ENCODE peak calls at places on chromosomes 5 and 9, in eight cellular contexts. W is AG04450, G is PC-3, N is HepG2, D is fibroblast of pulmonary artery, V is AG10803, X is astrocyte of the cerebellum, O is GM06990. B is an unnamed sample.

GRCh38 chr5:43039468-43040286 is 442 bp downstream of the ANXA2R start:
- DNase-seq in G (peak), N (peak), W (no peak), O (peak), D (peak), V (peak), X (peak), B (no peak)

GRCh38 chr9:29830815-29831214 is 2257.5 kb upstream of the C9orf72 start:
- DNase-seq in V (no peak), W (no peak), D (peak), G (peak), N (peak), O (no peak), X (peak), B (peak)

GRCh38 chr9:98808411-98808815 is 943 bp downstream of the GALNT12 start:
- DNase-seq in N (no peak), X (no peak), W (no peak), V (no peak), G (peak), O (no peak), D (no peak), B (no peak)

GRCh38 chr9:128920381-128921058 is at the start of gene PHYHD1:
- DNase-seq in X (no peak), G (peak), O (no peak), D (peak), N (no peak), V (peak), W (no peak), B (no peak)

GRCh38 chr5:23977996-23978395 is 470.6 kb downstream of the PRDM9 start:
- DNase-seq in V (no peak), D (no peak), W (no peak), X (no peak), N (peak), O (no peak), G (peak), B (no peak)

GRCh38 chr5:124736111-124736813 is 10.2 kb downstream of the ZNF608 start:
- DNase-seq in W (peak), X (peak), G (no peak), N (no peak), D (no peak), O (no peak), V (peak), B (no peak)

GRCh38 chr5:77144837-77145139 is 57.7 kb upstream of the ZBED3 start:
- DNase-seq in X (no peak), G (no peak), W (no peak), N (no peak), D (no peak), V (no peak), O (no peak), B (no peak)

GRCh38 chr9:99433555-99433954 is 211.5 kb downstream of the SEC61B start:
- DNase-seq in V (peak), X (no peak), W (no peak), G (peak), O (peak), D (peak), N (peak), B (no peak)

GRCh38 chr5:27048507-27048906 is 10.1 kb upstream of the CDH9 start:
- DNase-seq in G (no peak), N (peak), D (no peak), O (no peak), V (no peak), X (no peak), W (no peak), B (no peak)

GRCh38 chr9:6873862-6874261 is 116.1 kb downstream of the KDM4C start:
- DNase-seq in O (no peak), W (peak), G (no peak), X (no peak), V (peak), N (no peak), D (peak), B (no peak)

GRCh38 chr9:107739601-107740082 is 250.1 kb upstream of the KLF4 start:
- DNase-seq in V (peak), W (no peak), X (no peak), G (peak), O (no peak), N (no peak), D (peak), B (peak)

GRCh38 chr9:129312251-129312650 is 134.2 kb upstream of the IER5L start:
- DNase-seq in W (no peak), X (no peak), G (no peak), V (no peak), N (no peak), D (no peak), O (no peak), B (no peak)

GRCh38 chr5:102718819-102719218 is 36.3 kb upstream of the PAM start:
- DNase-seq in X (peak), G (peak), N (no peak), O (no peak), W (no peak), V (peak), D (peak), B (no peak)

GRCh38 chr5:75049581-75050274 is 2.6 kb downstream of the GCNT4 start:
- DNase-seq in G (peak), O (no peak), X (no peak), N (peak), D (peak), V (peak), W (no peak), B (peak)

GRCh38 chr5:119396265-119396664 is 40.4 kb downstream of the TNFAIP8 start:
- DNase-seq in W (no peak), O (no peak), G (no peak), N (no peak), V (no peak), X (no peak), D (no peak), B (no peak)

GRCh38 chr9:21455320-21455719 is 15.1 kb downstream of the IFNA1 start:
- DNase-seq in D (peak), G (peak), N (peak), V (peak), W (no peak), O (no peak), X (no peak), B (peak)

GRCh38 chr5:167639761-167640160 is 651.7 kb upstream of the WWC1 start:
- DNase-seq in X (no peak), O (no peak), D (peak), N (no peak), W (no peak), G (peak), V (peak), B (no peak)

GRCh38 chr5:103327893-103328292 is 69.3 kb downstream of the MACIR start:
- DNase-seq in W (no peak), N (no peak), V (no peak), X (no peak), O (no peak), D (no peak), G (no peak), B (peak)

GRCh38 chr5:113123563-113123962 is 147.0 kb downstream of the DCP2 start:
- DNase-seq in O (no peak), X (no peak), D (no peak), G (peak), W (no peak), N (peak), V (no peak), B (no peak)

GRCh38 chr5:39668980-39669379 is 244.2 kb upstream of the DAB2 start:
- DNase-seq in V (no peak), X (no peak), G (no peak), O (no peak), W (no peak), N (no peak), D (no peak), B (no peak)

GRCh38 chr5:4042311-4042710 is 446.7 kb downstream of the IRX1 start:
- DNase-seq in N (no peak), G (no peak), O (no peak), D (peak), X (no peak), W (no peak), V (no peak), B (peak)

GRCh38 chr9:14027114-14027812 is 286.7 kb downstream of the NFIB start:
- DNase-seq in V (no peak), W (no peak), G (peak), D (peak), O (no peak), N (no peak), X (no peak), B (peak)

GRCh38 chr5:178589180-178590140 is 733 bp downstream of the COL23A1 start:
- DNase-seq in V (peak), W (no peak), X (no peak), O (peak), N (no peak), G (no peak), D (peak), B (no peak)

GRCh38 chr9:94160594-94161501 is 76.6 kb downstream of the PTPDC1 start:
- DNase-seq in V (no peak), X (no peak), D (no peak), W (no peak), G (no peak), N (peak), O (no peak), B (no peak)

GRCh38 chr5:157543825-157544622 is 31.6 kb downstream of the ADAM19 start:
- DNase-seq in G (no peak), N (no peak), O (no peak), W (peak), D (peak), V (peak), X (no peak), B (peak)

GRCh38 chr5:151020304-151021031 is at the start of gene GPX3:
- DNase-seq in V (peak), O (peak), D (peak), X (no peak), G (no peak), W (no peak), N (peak), B (no peak)

GRCh38 chr9:37333288-37333687 is 89.2 kb upstream of the GRHPR start:
- DNase-seq in W (no peak), V (no peak), D (no peak), X (no peak), O (no peak), G (no peak), N (no peak), B (no peak)

GRCh38 chr5:131394128-131394527 is 130.3 kb downstream of the CDC42SE2 start:
- DNase-seq in D (peak), W (no peak), O (peak), X (no peak), N (no peak), V (no peak), G (no peak), B (peak)

DNA sequence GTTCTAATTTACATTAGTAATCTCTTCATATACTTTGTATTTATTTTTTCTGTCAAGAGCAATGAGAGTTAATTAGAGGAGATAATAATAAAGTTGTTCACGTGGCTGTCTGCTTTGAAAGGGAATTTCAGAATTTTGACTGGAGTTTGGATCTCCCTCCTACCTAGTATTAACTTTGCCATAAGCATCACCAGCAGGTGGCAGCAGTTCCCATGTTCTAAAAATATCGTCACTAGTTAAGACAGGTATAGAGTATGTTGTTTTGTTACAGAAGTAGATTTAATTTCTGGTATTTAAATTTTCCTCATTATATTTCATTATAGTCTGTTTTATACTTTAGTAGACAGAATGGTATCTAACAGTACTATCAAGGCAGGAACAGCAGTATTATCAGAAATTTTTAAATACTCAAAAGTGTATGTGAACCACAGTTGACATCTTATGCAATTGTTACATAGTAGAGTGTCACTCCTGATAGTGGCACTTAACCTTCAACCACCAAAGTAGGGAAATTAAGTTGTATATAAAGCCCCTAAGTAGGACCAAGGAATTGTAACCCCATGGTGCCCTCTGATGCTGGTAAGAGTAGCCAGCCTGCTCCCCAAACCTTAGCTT is 20.4 kb downstream of the GNPDA1 start:
- DNase-seq in X (peak), W (no peak), D (peak), V (peak), O (no peak), N (peak), G (peak), B (peak)
- TF ChIP-seq CTCF in X (peak), W (peak), D (peak), V (peak), O (peak), N (peak), G (peak), B (peak)

GRCh38 chr5:88142801-88143692 is 125.6 kb downstream of the TMEM161B start:
- DNase-seq in W (no peak), O (no peak), D (peak), G (no peak), N (no peak), X (no peak), V (peak), B (no peak)

GRCh38 chr5:88144219-88145040 is 124.2 kb downstream of the TMEM161B start:
- DNase-seq in V (no peak), N (no peak), D (no peak), X (no peak), G (no peak), O (no peak), W (no peak), B (no peak)

GRCh38 chr5:88143693-88144218 is 124.9 kb downstream of the TMEM161B start:
- DNase-seq in V (no peak), G (no peak), N (no peak), W (no peak), X (no peak), O (no peak), D (no peak), B (no peak)

GRCh38 chr5:88145205-88145602 is 123.4 kb downstream of the TMEM161B start:
- DNase-seq in N (no peak), D (no peak), V (no peak), O (no peak), G (no peak), X (no peak), W (no peak), B (no peak)

DNA sequence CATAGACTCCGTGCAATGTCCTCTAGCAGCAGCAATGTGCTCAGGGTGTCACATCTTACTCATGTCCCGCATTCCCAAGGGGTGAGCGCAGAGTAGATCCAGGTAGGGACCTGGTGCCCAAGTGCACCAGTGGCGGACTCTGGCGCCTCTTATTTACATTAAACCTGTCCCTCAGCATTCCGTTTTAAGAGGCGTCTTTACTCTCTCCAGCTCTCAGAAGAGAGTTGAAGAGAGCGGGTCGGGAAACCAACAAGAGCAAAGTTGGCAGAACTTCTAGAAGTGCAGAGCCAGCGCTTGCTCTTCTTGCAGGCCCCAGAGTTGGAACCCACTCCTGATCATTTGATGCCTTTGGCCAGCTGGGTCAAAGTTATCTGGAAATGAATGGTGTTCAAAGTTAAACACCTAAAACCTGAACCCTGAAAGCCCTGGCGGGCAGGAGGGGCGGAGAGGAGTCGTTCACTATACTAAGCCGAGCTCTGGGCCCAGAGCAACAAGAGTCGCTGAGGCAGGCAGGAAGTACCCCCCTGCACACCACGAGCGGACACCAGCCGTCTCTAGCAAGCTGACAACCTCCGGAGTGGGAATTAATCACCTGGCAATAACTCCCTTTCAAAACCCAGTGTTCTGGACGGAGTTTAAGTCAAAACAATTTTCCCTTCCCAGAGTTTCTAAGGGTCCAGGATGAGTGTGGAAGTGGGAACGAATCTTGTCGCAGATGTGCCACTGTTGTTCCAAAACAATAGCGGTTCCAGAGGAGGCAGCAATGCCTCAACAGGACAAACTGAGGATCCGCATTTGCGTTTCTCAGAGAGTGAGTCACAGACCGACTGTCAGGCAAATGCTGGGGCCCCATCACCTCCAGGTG is 122.8 kb downstream of the TMEM161B start:
- DNase-seq in X (no peak), W (no peak), V (no peak), D (peak), N (peak), G (no peak), O (no peak), B (no peak)
- H3K4me3 ChIP-seq in X (peak), W (no peak), V (peak), D (no peak), N (peak), G (no peak), O (peak), B (no peak)

DNA sequence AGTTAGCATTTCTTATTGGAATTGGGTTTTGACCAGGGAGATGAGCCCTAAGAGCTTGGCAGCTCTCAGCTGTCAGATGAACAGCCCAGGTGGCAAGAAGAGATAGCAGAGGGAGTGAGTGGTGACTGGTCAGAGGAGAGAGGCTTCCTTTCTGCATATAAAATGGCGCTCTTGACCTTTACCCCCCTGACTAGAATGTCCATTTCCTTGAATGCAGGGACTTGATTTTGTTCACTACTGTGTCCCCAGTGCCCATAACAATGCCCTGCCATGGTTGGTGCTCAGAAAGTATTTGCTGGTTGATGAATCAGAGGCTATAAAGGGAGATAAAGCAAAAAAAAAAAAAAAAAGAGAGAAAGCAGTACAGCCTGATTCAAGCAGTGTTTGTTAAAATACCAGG is 7.2 kb downstream of the CHMP5 start:
- DNase-seq in O (no peak), V (no peak), G (peak), D (no peak), X (no peak), N (no peak), W (no peak), B (no peak)
- TF ChIP-seq CTCF in O (no peak), V (no peak), G (no peak), D (no peak), X (no peak), N (no peak), W (no peak), B (no peak)

GRCh38 chr9:135907446-135908333 is at the start of gene CAMSAP1:
- DNase-seq in D (peak), O (peak), W (peak), G (peak), X (peak), N (peak), V (peak), B (peak)

GRCh38 chr9:135910197-135910596 is 2.9 kb upstream of the CAMSAP1 start:
- DNase-seq in D (no peak), O (no peak), N (no peak), G (no peak), V (no peak), W (no peak), X (no peak), B (no peak)

GRCh38 chr9:135908334-135909204 is 1.2 kb upstream of the CAMSAP1 start:
- DNase-seq in W (no peak), G (peak), D (no peak), O (no peak), X (no peak), N (no peak), V (no peak), B (no peak)

GRCh38 chr9:135910757-135911156 is 3.4 kb upstream of the CAMSAP1 start:
- DNase-seq in D (no peak), G (no peak), W (no peak), N (no peak), O (no peak), X (no peak), V (no peak), B (no peak)

DNA sequence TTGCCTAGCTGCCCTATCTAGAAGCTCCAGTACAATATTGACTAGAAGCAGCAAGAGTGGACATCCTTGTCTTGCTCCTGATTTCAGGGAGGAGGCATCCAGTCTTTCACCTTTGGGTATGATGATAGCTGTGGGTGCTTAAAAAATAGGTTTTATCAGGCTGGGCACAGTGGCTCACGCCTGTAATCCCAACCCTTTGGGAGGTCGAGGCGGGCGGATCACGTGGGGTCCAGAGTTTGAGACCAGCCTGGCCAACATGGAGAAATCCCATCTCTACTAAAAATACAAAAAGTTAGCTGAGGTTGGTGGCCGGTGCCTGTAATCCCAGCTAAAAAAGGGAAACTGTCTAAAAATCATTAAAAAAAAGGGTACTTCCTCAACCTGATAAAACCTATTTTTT is 2.0 kb upstream of the CAMSAP1 start:
- DNase-seq in O (no peak), N (no peak), G (no peak), W (no peak), D (no peak), X (no peak), V (no peak), B (no peak)
- H3K4me3 ChIP-seq in O (peak), N (no peak), G (peak), W (no peak), D (no peak), X (no peak), V (no peak), B (no peak)

DNA sequence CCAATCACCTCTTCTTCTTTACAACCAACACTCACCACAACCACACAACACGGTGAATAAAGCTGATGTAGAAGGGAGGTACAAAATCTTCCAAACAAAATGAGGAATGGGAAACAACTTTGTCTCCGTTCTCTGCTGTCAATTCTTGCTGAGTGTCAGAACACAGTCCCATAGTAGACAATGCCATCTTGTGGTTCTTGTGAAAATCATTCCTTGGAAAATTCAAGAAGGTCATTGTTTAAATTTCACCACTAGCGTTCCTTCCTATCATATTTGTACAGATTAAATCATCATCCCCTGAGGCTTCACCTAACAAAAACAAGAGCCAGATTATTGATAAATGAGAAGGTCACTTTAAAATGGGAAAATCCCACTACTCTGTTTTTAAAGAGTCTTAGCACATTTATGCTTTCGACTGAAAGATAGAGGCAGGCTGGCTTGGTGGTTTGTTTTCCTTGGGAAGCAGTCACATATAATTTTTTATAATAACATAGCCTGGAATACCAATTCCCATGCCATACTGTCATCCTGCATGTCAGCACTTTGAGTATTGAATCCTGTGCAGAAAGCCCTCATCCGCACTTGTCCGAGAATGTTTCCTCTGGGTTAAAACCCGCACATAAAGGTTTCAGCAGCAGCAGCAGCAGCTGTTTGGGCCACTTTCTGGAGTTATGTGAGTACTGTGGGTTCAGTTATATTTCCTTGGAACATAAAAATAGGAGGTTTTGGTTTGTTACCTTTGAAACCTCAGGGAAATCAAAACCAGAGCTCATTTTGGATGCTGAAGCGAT is 395.0 kb upstream of the SMARCA2 start:
- DNase-seq in X (no peak), G (peak), W (no peak), O (no peak), N (peak), D (peak), V (peak), B (peak)
- TF ChIP-seq CTCF in X (no peak), G (peak), W (no peak), O (peak), N (peak), D (no peak), V (peak), B (peak)